ENCODE peak calls at places on chromosomes 4 and X, in nine cellular contexts. A is H7; L is GM03348; J is activated naive CD4-positive, alpha-beta T cell treated with anti-CD3 and anti-CD28 coated beads, Interleukin-2, amount 50 U/mL, for 16 hours; W is T-helper 9 cell; V is uterus; O is Kasumi-1; I is CD4-positive, alpha-beta T cell; P is brain microvascular endothelial cell. S is an unnamed sample.

GRCh38 chr4:26217961-26218676 is 102.7 kb upstream of the RBPJ start:
- DNase-seq in A (no peak), L (peak; percentile 68), J (no peak), W (no peak), V (no peak), O (no peak), I (no peak), P (no peak), S (no peak)

GRCh38 chrX:45295587-45295986 is 94.9 kb upstream of the DIPK2B start:
- DNase-seq in A (no peak), L (no peak), J (no peak), W (no peak), V (no peak), O (no peak), I (no peak), P (peak; percentile 36), S (peak; percentile 44)

GRCh38 chrX:24672701-24673190 is 21.0 kb upstream of the POLA1 start:
- DNase-seq in A (no peak), L (no peak), J (no peak), W (no peak), V (no peak), O (no peak), I (no peak), P (no peak), S (no peak)

GRCh38 chrX:119989905-119990408 is 46.4 kb upstream of the NKAP start:
- DNase-seq in A (peak; percentile 38), L (no peak), J (no peak), W (no peak), V (no peak), O (no peak), I (no peak), P (no peak), S (no peak)

GRCh38 chr4:26885912-26886274 is 25.3 kb downstream of the STIM2 start:
- DNase-seq in A (no peak), L (no peak), J (no peak), W (no peak), V (no peak), O (peak; percentile 98), I (no peak), P (no peak), S (no peak)

GRCh38 chrX:54198262-54198661 is 15.2 kb upstream of the FAM120C start:
- DNase-seq in A (no peak), L (no peak), J (no peak), W (no peak), V (no peak), O (no peak), I (no peak), P (no peak), S (no peak)

GRCh38 chr4:14994242-14994641 is 8.0 kb upstream of the CPEB2 start:
- DNase-seq in A (no peak), L (no peak), J (no peak), W (no peak), V (no peak), O (peak; percentile 25), I (no peak), P (peak; percentile 42), S (no peak)

GRCh38 chrX:154411981-154412340 is 622 bp downstream of the TAFAZZIN start:
- DNase-seq in A (peak; percentile 89), L (peak; percentile 56), J (peak; percentile 58), W (peak; percentile 21), V (peak; percentile 66), O (peak; percentile 44), I (no peak), P (no peak), S (no peak)

GRCh38 chr4:184250795-184251679 is 33.4 kb upstream of the ENPP6 start:
- DNase-seq in A (peak; percentile 65), L (peak; percentile 62), J (no peak), W (no peak), V (no peak), O (peak; percentile 89), I (no peak), P (peak; percentile 20), S (peak; percentile 20)

GRCh38 chr4:74370912-74371311 is 6.0 kb downstream of the EREG start:
- DNase-seq in A (peak; percentile 58), L (peak; percentile 53), J (no peak), W (no peak), V (no peak), O (peak; percentile 76), I (no peak), P (peak; percentile 72), S (no peak)

GRCh38 chr4:76208005-76208765 is 5.4 kb downstream of the SCARB2 start:
- DNase-seq in A (no peak), L (peak; percentile 82), J (no peak), W (no peak), V (peak; percentile 73), O (peak; percentile 88), I (no peak), P (peak; percentile 92), S (no peak)

GRCh38 chr4:84529169-84529751 is 30.2 kb upstream of the NKX6-1 start:
- DNase-seq in A (peak; percentile 19), L (peak; percentile 48), J (no peak), W (no peak), V (no peak), O (peak; percentile 67), I (no peak), P (no peak), S (no peak)

GRCh38 chr4:20326977-20327376 is 75.3 kb downstream of the SLIT2 start:
- DNase-seq in A (no peak), L (peak; percentile 22), J (no peak), W (no peak), V (no peak), O (no peak), I (no peak), P (no peak), S (no peak)

GRCh38 chr4:67014592-67014991 is 530.7 kb downstream of the CENPC start:
- DNase-seq in A (no peak), L (no peak), J (no peak), W (no peak), V (no peak), O (no peak), I (no peak), P (no peak), S (no peak)

S was measured in retinal pigment epithelial cell.